ENCODE peak calls at places on chromosomes 7 and 10, in five cellular contexts. Q, W, Z, E and B are unnamed samples.

GRCh38 chr7:67823345-67823744 is 826.7 kb downstream of the TYW1 start:
- DNase-seq in E (peak; percentile 8), Z (no peak), W (no peak), Q (no peak), B (no peak)

GRCh38 chr7:4944939-4945338 is 14.0 kb downstream of the MMD2 start:
- DNase-seq in W (no peak), E (no peak), Z (no peak), Q (no peak), B (no peak)

GRCh38 chr7:83850037-83850619 is 201.2 kb upstream of the SEMA3E start:
- DNase-seq in Q (no peak), E (no peak), W (no peak), Z (no peak), B (no peak)

GRCh38 chr7:5213286-5213645 is 23.2 kb downstream of the WIPI2 start:
- DNase-seq in E (no peak), Z (no peak), W (no peak), Q (no peak), B (no peak)

GRCh38 chr10:102342958-102343357 is 52.5 kb upstream of the NFKB2 start:
- DNase-seq in W (peak; percentile 70), Z (no peak), E (no peak), Q (no peak), B (peak; percentile 82)

GRCh38 chr10:88116491-88116890 is 253.1 kb downstream of the PTEN start:
- DNase-seq in E (no peak), Z (no peak), Q (no peak), W (peak; percentile 73), B (peak; percentile 85)

GRCh38 chr7:113379746-113380145 is 261.4 kb upstream of the SMIM30 start:
- DNase-seq in Q (no peak), E (no peak), Z (no peak), W (no peak), B (no peak)

GRCh38 chr7:30630986-30631385 is 36.3 kb downstream of the GARS1 start:
- DNase-seq in Q (no peak), W (no peak), E (no peak), Z (no peak), B (no peak)

GRCh38 chr10:72186633-72187330 is 29.0 kb upstream of the ANAPC16 start:
- DNase-seq in Q (no peak), E (no peak), Z (no peak), W (no peak), B (no peak)

GRCh38 chr7:80949449-80949848 is 30.6 kb upstream of the SEMA3C start:
- DNase-seq in Z (no peak), W (no peak), E (no peak), Q (no peak), B (no peak)

GRCh38 chr10:683448-684071 is 5.9 kb downstream of the DIP2C start:
- DNase-seq in W (peak; percentile 95), E (no peak), Z (peak; percentile 80), Q (no peak), B (peak; percentile 85)

GRCh38 chr10:79449181-79450146 is 4.0 kb upstream of the ZCCHC24 start:
- DNase-seq in Q (no peak), Z (peak; percentile 76), W (no peak), E (no peak), B (no peak)

GRCh38 chr10:73997479-73997805 is 474 bp upstream of the VCL start:
- DNase-seq in E (no peak), W (no peak), Q (no peak), Z (no peak), B (no peak)

GRCh38 chr7:28619256-28619655 is 206.9 kb downstream of the CREB5 start:
- DNase-seq in Q (no peak), Z (no peak), E (no peak), W (no peak), B (no peak)

GRCh38 chr10:31070691-31071090 is 39.0 kb upstream of the ZNF438 start:
- DNase-seq in E (no peak), Z (no peak), Q (no peak), W (no peak), B (no peak)

GRCh38 chr7:42350801-42351200 is 113.8 kb upstream of the GLI3 start:
- DNase-seq in E (no peak), Z (no peak), Q (no peak), W (peak; percentile 26), B (no peak)

GRCh38 chr10:70672993-70673928 is 955 bp downstream of the ADAMTS14 start:
- DNase-seq in W (peak; percentile 93), E (no peak), Q (no peak), Z (no peak), B (peak; percentile 91)

GRCh38 chr7:148847815-148848726 is 36.0 kb downstream of the EZH2 start:
- DNase-seq in W (no peak), Q (no peak), E (no peak), Z (no peak), B (no peak)

GRCh38 chr7:124072603-124073324 is 39.9 kb upstream of the TMEM229A start:
- DNase-seq in E (no peak), Q (no peak), W (peak; percentile 65), Z (no peak), B (peak; percentile 60)

GRCh38 chr10:97719602-97720001 is 6.1 kb downstream of the MARVELD1 start:
- DNase-seq in Z (no peak), Q (no peak), E (no peak), W (no peak), B (no peak)

GRCh38 chr7:50449881-50450690 is at the start of gene FIGNL1:
- DNase-seq in W (peak; percentile 76), Z (peak; percentile 91), Q (peak; percentile 78), E (peak; percentile 85), B (peak; percentile 79)

GRCh38 chr7:22572292-22572691 is 72.3 kb upstream of the STEAP1B start:
- DNase-seq in Z (peak; percentile 75), W (peak; percentile 93), E (no peak), Q (no peak), B (no peak)

GRCh38 chr7:136884492-136884891 is 16.0 kb downstream of the CHRM2 start:
- DNase-seq in W (no peak), Q (no peak), E (no peak), Z (no peak), B (no peak)